ENCODE peak calls at places on chromosomes 13 and 19, in five cellular contexts. Z is A549, R is K562, W is HepG2, U is GM12878. B is an unnamed sample.

GRCh38 chr19:33090179-33090578 is 9.2 kb downstream of the GPATCH1 start:
- DNase-seq in Z (no peak), R (no peak), W (no peak), U (no peak), B (peak)

GRCh38 chr13:48160879-48161278 is 66.0 kb upstream of the MED4 start:
- DNase-seq in Z (no peak), R (peak), W (no peak), U (no peak), B (no peak)

GRCh38 chr13:59665736-59666135 is 498.0 kb downstream of the DIAPH3 start:
- DNase-seq in Z (no peak), R (no peak), W (no peak), U (no peak), B (no peak)

GRCh38 chr19:34430738-34431625 is 2.8 kb downstream of the UBA2 start:
- DNase-seq in Z (peak), R (peak), W (peak), U (no peak), B (peak)

GRCh38 chr19:13092206-13092605 is 10.5 kb downstream of the LYL1 start:
- DNase-seq in Z (no peak), R (no peak), W (no peak), U (no peak), B (no peak)

GRCh38 chr19:2711175-2711936 is 8.9 kb upstream of the GNG7 start:
- DNase-seq in Z (no peak), R (peak), W (no peak), U (no peak), B (no peak)

GRCh38 chr19:48466571-48467325 is 2.4 kb upstream of the CYTH2 start:
- DNase-seq in Z (no peak), R (no peak), W (no peak), U (no peak), B (no peak)

GRCh38 chr19:9865732-9866627 is 30.9 kb downstream of the PIN1 start:
- DNase-seq in Z (no peak), R (no peak), W (no peak), U (no peak), B (peak)

GRCh38 chr13:32024750-32025149 is 6.8 kb upstream of the FRY start:
- DNase-seq in Z (no peak), R (no peak), W (no peak), U (no peak), B (peak)

GRCh38 chr13:87999141-87999765 is 328.1 kb downstream of the SLITRK5 start:
- DNase-seq in Z (no peak), R (no peak), W (no peak), U (no peak), B (no peak)

GRCh38 chr13:23447927-23448326 is 14.4 kb upstream of the SACS start:
- DNase-seq in Z (no peak), R (no peak), W (no peak), U (no peak), B (no peak)

GRCh38 chr19:28136796-28137195 is 1076.2 kb downstream of the UQCRFS1 start:
- DNase-seq in Z (no peak), R (no peak), W (no peak), U (no peak), B (no peak)

GRCh38 chr13:50323440-50324070 is 308.3 kb downstream of the KCNRG start:
- DNase-seq in Z (no peak), R (no peak), W (no peak), U (no peak), B (no peak)

GRCh38 chr19:10817291-10818038 is 18.5 kb downstream of the TMED1 start:
- DNase-seq in Z (no peak), R (no peak), W (no peak), U (no peak), B (peak)

GRCh38 chr13:95352486-95352885 is 51.2 kb upstream of the ABCC4 start:
- DNase-seq in Z (no peak), R (no peak), W (no peak), U (no peak), B (no peak)

GRCh38 chr13:33497146-33497845 is 211.7 kb upstream of the STARD13 start:
- DNase-seq in Z (no peak), R (no peak), W (no peak), U (no peak), B (no peak)

GRCh38 chr19:18274776-18275356 is 614 bp upstream of the IQCN start:
- DNase-seq in Z (peak), R (peak), W (peak), U (no peak), B (peak)

GRCh38 chr13:36913463-36913862 is 6.6 kb downstream of the SMAD9 start:
- DNase-seq in Z (no peak), R (no peak), W (no peak), U (no peak), B (no peak)

GRCh38 chr13:39970177-39970846 is 314.9 kb downstream of the COG6 start:
- DNase-seq in Z (no peak), R (no peak), W (no peak), U (no peak), B (no peak)

GRCh38 chr19:50286443-50286842 is 42.7 kb downstream of the KCNC3 start:
- DNase-seq in Z (no peak), R (no peak), W (no peak), U (no peak), B (no peak)

GRCh38 chr19:48841047-48841446 is 4.8 kb upstream of the HSD17B14 start:
- DNase-seq in Z (no peak), R (no peak), W (no peak), U (no peak), B (no peak)

GRCh38 chr19:13689050-13689449 is 75.3 kb upstream of the MRI1 start:
- DNase-seq in Z (no peak), R (peak), W (peak), U (peak), B (peak)

GRCh38 chr19:33465834-33466233 is 55.8 kb downstream of the PEPD start:
- DNase-seq in Z (no peak), R (no peak), W (no peak), U (no peak), B (no peak)

GRCh38 chr13:44894001-44894770 is 95.1 kb downstream of the NUFIP1 start:
- DNase-seq in Z (no peak), R (no peak), W (no peak), U (no peak), B (no peak)

GRCh38 chr13:51270606-51271005 is 48.4 kb downstream of the FAM124A start:
- DNase-seq in Z (no peak), R (no peak), W (no peak), U (no peak), B (no peak)

GRCh38 chr19:48539503-48540096 is 12.4 kb upstream of the SULT2B1 start:
- DNase-seq in Z (peak), R (peak), W (no peak), U (no peak), B (no peak)

GRCh38 chr19:48595171-48595570 is 11.4 kb upstream of the SPACA4 start:
- DNase-seq in Z (no peak), R (no peak), W (no peak), U (no peak), B (no peak)

GRCh38 chr13:97122381-97122996 is 99.6 kb upstream of the MBNL2 start:
- DNase-seq in Z (no peak), R (no peak), W (no peak), U (no peak), B (no peak)

GRCh38 chr13:94110011-94110410 is 369.5 kb downstream of the DCT start:
- DNase-seq in Z (no peak), R (no peak), W (no peak), U (no peak), B (no peak)

GRCh38 chr19:5138606-5139594 is 170.0 kb downstream of the KDM4B start:
- DNase-seq in Z (no peak), R (peak), W (no peak), U (peak), B (no peak)
- H3K4me3 ChIP-seq in Z (no peak), R (no peak), W (no peak), U (no peak), B (no peak)

DNA sequence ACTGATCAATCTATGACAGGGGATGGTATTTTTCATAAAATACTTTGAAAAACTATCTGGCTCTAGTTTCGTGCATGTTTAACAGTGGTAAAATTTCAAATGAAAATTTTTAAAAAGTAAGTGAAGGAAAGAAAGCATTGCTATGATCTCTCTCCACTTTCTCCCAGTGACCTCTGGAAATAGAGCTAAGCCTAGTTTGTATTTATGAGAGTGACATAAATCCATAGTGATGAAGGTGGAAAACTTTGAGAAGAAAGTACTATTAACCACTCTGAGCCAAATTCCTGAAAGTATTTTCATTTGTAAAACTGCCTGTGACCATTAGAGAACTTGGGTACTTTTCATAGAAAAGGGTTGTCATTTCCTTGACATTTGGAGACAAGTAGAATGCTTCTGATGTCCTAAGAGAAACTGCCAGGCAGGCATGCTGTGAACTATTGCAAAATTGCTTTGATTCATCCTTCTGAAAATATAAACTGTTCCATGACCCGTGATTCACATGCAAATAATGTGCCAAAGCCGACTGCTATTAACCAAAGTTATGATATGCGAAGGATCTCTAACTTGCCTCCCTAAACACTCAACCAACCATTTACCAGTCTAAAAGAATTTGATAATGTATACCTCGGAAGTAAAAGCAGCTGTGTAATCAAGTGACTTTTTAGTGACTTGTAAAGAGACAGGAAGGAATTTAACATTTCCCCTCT is 133.2 kb downstream of the VWA8 start:
- DNase-seq in Z (peak), R (no peak), W (no peak), U (no peak), B (no peak)
- TF ChIP-seq JUNB in Z (peak), R (no peak), W (no peak), U (no peak), B (no peak)

DNA sequence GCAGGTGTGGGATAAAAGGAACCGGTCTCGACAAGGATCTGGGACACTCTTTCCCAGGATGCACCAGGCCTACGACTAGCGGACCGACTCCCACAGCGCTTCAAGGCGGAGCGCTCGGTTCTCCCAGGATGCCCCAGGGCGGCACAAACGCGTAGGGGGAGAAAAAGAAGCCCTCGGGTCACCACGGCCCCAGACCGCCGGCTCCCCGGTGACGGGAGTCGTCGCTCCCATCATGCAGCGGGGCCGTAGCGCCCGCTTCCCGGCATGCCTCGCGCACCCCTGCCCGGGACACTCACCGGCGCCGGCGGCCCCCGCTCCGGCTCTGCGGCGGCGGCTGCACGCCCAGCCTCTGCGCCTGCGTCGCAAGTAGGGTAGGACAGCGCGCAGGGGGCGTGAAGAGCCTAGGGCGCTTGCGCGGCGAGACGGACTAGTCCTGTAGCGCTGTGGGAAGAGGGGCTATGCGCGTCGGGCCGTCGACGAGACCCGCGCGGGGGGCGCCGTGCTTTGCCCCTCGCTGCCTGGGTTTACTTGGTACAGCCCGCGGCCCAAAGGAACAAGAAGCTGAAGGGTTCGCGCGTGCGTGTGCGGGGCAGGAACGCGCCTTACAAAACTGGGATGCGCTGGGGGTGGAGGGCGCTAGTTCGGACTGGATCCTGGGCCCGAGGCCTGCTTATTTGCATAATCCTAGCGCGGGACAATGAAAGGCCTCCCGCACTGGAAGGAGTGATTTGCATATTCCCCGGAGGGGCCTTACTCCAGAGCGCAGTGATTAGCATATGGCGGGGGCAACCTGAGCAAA is at the start of gene ZNF428:
- DNase-seq in Z (peak), R (peak), W (peak), U (peak), B (peak)
- H3K27ac ChIP-seq in Z (peak), R (peak), W (peak), U (peak), B (peak)

DNA sequence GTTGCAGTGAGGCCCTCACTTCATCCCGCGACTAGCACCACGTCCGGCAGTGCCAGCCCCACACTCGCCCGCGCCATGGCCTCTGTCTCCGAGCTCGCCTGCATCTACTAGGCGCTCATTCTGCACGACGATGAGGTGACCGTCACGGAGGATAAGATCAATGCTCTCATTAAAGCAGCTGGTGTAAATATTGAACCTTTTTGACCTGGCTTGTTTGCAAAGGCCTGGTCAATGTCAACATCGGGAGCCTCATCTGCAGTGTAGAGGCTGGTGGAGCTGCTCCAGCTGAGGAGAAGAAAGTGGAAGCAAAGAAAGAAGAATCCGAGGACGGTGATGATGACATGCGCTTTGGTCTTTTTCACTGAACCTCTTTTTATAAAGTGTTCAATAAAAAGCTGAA is 48.6 kb downstream of the NLRP12 start:
- DNase-seq in Z (no peak), R (no peak), W (peak), U (no peak), B (no peak)
- H3K4me3 ChIP-seq in Z (no peak), R (no peak), W (no peak), U (no peak), B (no peak)

GRCh38 chr13:79450110-79450509 is 30.8 kb upstream of the NDFIP2 start:
- DNase-seq in Z (no peak), R (no peak), W (no peak), U (no peak), B (no peak)

GRCh38 chr13:79447141-79447540 is 33.8 kb upstream of the NDFIP2 start:
- DNase-seq in Z (no peak), R (no peak), W (no peak), U (no peak), B (no peak)

GRCh38 chr13:79445968-79446645 is 34.8 kb upstream of the NDFIP2 start:
- DNase-seq in Z (no peak), R (no peak), W (no peak), U (no peak), B (peak)

GRCh38 chr13:79447741-79448140 is 33.2 kb upstream of the NDFIP2 start:
- DNase-seq in Z (no peak), R (no peak), W (no peak), U (no peak), B (no peak)

GRCh38 chr13:79448413-79448812 is 32.5 kb upstream of the NDFIP2 start:
- DNase-seq in Z (no peak), R (peak), W (no peak), U (no peak), B (no peak)
- TF ChIP-seq JUNB in Z (no peak), R (no peak), W (no peak), U (no peak), B (no peak)

GRCh38 chr19:41134616-41135015 is 20.4 kb downstream of the CYP2F1 start:
- DNase-seq in Z (no peak), R (no peak), W (no peak), U (no peak), B (no peak)

GRCh38 chr19:41133260-41133659 is 19.0 kb downstream of the CYP2F1 start:
- DNase-seq in Z (no peak), R (no peak), W (no peak), U (no peak), B (no peak)

GRCh38 chr19:41128692-41129091 is 14.5 kb downstream of the CYP2F1 start:
- DNase-seq in Z (no peak), R (no peak), W (no peak), U (no peak), B (no peak)

GRCh38 chr19:41136636-41137035 is 22.4 kb downstream of the CYP2F1 start:
- DNase-seq in Z (no peak), R (no peak), W (no peak), U (no peak), B (no peak)

DNA sequence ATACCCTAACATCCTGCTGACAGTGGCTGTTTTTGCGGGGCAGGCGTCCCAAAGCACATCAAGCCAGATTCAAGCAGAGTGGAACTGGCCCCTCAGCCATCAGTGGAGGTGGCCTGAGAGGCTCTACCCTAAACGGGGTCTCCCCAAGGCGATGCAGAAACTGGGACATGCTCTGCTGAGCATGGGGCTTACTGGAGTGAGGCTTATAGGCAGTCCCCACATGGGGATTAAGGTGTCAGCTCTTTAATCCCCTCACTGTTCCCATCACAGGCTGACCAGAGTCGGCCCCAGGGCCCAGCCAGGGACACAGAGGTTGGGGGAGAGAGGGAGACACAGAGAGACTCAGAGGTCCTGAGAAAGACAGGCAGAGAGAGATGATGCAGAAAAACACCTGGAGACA is 17.0 kb downstream of the CYP2F1 start:
- DNase-seq in Z (no peak), R (no peak), W (no peak), U (no peak), B (no peak)
- H3K27ac ChIP-seq in Z (no peak), R (no peak), W (no peak), U (no peak), B (no peak)

B was measured in GM23338.